ENCODE peak calls at places on chromosomes 13 and 19, in four cellular contexts. H is breast epithelium, O is coronary artery, B is WERI-Rb-1. C is an unnamed sample.

GRCh38 chr13:25384747-25385270 is 13.0 kb downstream of the ATP8A2 start:
- DNase-seq in H (no peak), O (no peak), B (no peak), C (no peak)

GRCh38 chr13:113742000-113742441 is 17.0 kb upstream of the TMEM255B start:
- DNase-seq in H (no peak), O (no peak), B (peak), C (peak)

GRCh38 chr19:37329686-37330085 is 41.2 kb upstream of the ZNF527 start:
- DNase-seq in H (no peak), O (no peak), B (peak), C (no peak)

GRCh38 chr19:10007811-10008211 is 2.5 kb downstream of the COL5A3 start:
- DNase-seq in H (no peak), O (no peak), B (no peak), C (no peak)

GRCh38 chr19:17931532-17932191 is 1.2 kb upstream of the CCDC124 start:
- DNase-seq in H (no peak), O (no peak), B (no peak), C (no peak)

GRCh38 chr19:41328157-41328817 is 18.3 kb downstream of the CCDC97 start:
- DNase-seq in H (no peak), O (no peak), B (no peak), C (peak)

GRCh38 chr13:73303858-73304257 is 245.1 kb downstream of the KLF5 start:
- DNase-seq in H (no peak), O (no peak), B (no peak), C (peak)

GRCh38 chr13:40158218-40158617 is 502.8 kb downstream of the COG6 start:
- DNase-seq in H (no peak), O (no peak), B (no peak), C (peak)

GRCh38 chr19:58166268-58166667 is 15.7 kb upstream of the ZNF329 start:
- DNase-seq in H (no peak), O (no peak), B (no peak), C (no peak)

GRCh38 chr13:95641291-95641811 is 3.2 kb downstream of the DZIP1 start:
- DNase-seq in H (no peak), O (no peak), B (no peak), C (no peak)

GRCh38 chr13:92136449-92137180 is 738.2 kb downstream of the GPC5 start:
- DNase-seq in H (no peak), O (no peak), B (no peak), C (no peak)

GRCh38 chr13:29522044-29522685 is 73.3 kb downstream of the SLC7A1 start:
- DNase-seq in H (no peak), O (no peak), B (no peak), C (no peak)

GRCh38 chr19:29260477-29261317 is 47.7 kb upstream of the UQCRFS1 start:
- DNase-seq in H (no peak), O (peak), B (peak), C (no peak)

GRCh38 chr13:37136187-37136586 is 30.7 kb upstream of the CSNK1A1L start:
- DNase-seq in H (no peak), O (no peak), B (no peak), C (no peak)

GRCh38 chr13:68810660-68811059 is 1297.0 kb upstream of the ATXN8OS start:
- DNase-seq in H (no peak), O (no peak), B (no peak), C (no peak)

GRCh38 chr13:77599351-77599750 is 63.8 kb downstream of the SCEL start:
- DNase-seq in H (no peak), O (no peak), B (peak), C (no peak)

GRCh38 chr13:41608779-41609178 is 151.4 kb downstream of the RGCC start:
- DNase-seq in H (no peak), O (no peak), B (no peak), C (no peak)

GRCh38 chr19:51422053-51422448 is 4.6 kb upstream of the SIGLEC10 start:
- DNase-seq in H (peak), O (no peak), B (peak), C (peak)

GRCh38 chr19:33143897-33144405 is 12.0 kb downstream of the WDR88 start:
- DNase-seq in H (peak), O (no peak), B (peak), C (peak)

GRCh38 chr13:53719281-53719680 is 690.7 kb downstream of the OLFM4 start:
- DNase-seq in H (no peak), O (no peak), B (no peak), C (no peak)

GRCh38 chr13:48783181-48783630 is 129.5 kb downstream of the CYSLTR2 start:
- DNase-seq in H (no peak), O (no peak), B (no peak), C (peak)

GRCh38 chr19:17615889-17616685 is 60.6 kb downstream of the COLGALT1 start:
- DNase-seq in H (no peak), O (no peak), B (no peak), C (no peak)

GRCh38 chr13:113203507-113204377 is 4.7 kb downstream of the PCID2 start:
- DNase-seq in H (no peak), O (no peak), B (no peak), C (no peak)

GRCh38 chr19:30046522-30046921 is 104.5 kb downstream of the URI1 start:
- DNase-seq in H (no peak), O (no peak), B (no peak), C (no peak)

GRCh38 chr13:31775148-31775547 is 35.8 kb downstream of the RXFP2 start:
- DNase-seq in H (no peak), O (no peak), B (no peak), C (no peak)

GRCh38 chr13:62847520-62847919 is 1431.9 kb upstream of the PCDH20 start:
- DNase-seq in H (no peak), O (no peak), B (no peak), C (no peak)

GRCh38 chr19:29653398-29653797 is 11.9 kb upstream of the PLEKHF1 start:
- DNase-seq in H (no peak), O (no peak), B (no peak), C (no peak)

GRCh38 chr13:75938811-75939525 is 302.8 kb downstream of the LMO7 start:
- DNase-seq in H (no peak), O (no peak), B (no peak), C (no peak)

GRCh38 chr19:15248106-15248505 is 15.9 kb upstream of the EPHX3 start:
- DNase-seq in H (no peak), O (peak), B (no peak), C (no peak)

GRCh38 chr13:77118134-77118533 is 91.2 kb upstream of the FBXL3 start:
- DNase-seq in H (no peak), O (no peak), B (no peak), C (no peak)

GRCh38 chr13:52411629-52412028 is 5.7 kb upstream of the THSD1 start:
- DNase-seq in H (no peak), O (no peak), B (no peak), C (peak)

GRCh38 chr13:41942462-41943094 is 18.3 kb downstream of the VWA8 start:
- DNase-seq in H (no peak), O (no peak), B (peak), C (peak)

GRCh38 chr13:24104723-24105122 is 55.8 kb upstream of the SPATA13 start:
- DNase-seq in H (no peak), O (no peak), B (no peak), C (no peak)

GRCh38 chr13:32878172-32878571 is 138.1 kb upstream of the KL start:
- DNase-seq in H (no peak), O (no peak), B (no peak), C (peak)

GRCh38 chr13:99373436-99373835 is 66.2 kb upstream of the GPR183 start:
- DNase-seq in H (no peak), O (peak), B (peak), C (no peak)

DNA sequence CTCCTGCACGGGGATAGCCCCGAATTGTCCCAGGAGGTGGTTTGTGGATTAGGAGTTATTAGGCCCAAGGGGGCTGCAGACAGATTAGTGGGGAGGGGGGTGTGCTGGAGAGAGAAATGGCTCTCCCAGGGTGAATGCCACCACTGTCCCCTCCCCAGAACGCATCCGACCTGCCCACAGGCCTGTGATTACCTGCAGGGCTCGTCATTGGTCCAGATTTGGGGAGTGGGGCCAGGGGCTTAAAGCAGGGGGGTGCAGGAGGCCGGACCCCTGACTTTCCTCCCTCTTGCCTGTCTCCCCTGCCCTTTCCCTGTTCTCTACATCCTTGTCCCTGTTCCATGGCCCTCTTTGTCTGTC is 1.2 kb downstream of the NRTN start:
- DNase-seq in H (no peak), O (no peak), B (no peak), C (no peak)
- TF ChIP-seq CTCF in H (no peak), O (peak), B (no peak), C (no peak)

DNA sequence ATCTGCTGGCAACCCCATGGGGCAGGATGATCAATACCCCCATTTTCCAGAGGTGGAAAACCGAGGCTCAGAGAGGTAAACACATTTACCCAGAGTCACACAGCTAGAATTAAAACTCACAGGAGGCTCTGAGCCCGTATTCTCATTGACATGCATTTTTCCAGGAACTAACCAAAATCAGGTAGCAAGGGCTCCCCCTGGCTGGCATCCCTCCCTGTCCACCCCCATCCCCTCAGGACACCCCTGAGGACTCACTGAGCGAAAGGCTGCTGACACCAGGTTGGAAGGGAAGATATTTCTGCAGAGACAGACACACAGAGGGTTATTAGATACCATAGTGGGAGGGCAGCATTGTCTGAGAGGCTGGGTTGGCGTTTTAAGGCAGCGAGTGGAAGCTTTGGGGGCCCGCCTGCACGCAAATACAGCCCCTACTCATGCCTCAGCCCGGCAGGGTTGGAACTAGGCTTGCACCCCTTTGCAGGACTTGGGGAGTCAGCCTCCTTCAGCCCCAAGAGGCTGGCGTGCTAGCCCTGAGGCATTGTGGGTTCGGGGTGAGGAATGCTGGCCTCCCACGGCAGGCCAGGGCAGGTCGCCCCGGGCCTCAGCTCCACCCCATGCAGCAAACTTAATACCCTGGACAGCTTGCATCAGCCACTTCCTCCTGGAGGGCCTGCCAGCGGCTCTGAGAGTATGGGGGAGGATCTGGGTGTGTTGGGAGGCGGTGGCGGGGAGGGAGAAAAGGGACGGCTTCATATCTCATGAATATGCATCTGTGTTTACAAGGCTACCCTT is 3.9 kb downstream of the SLC1A5 start:
- DNase-seq in H (peak), O (peak), B (peak), C (peak)
- TF ChIP-seq CTCF in H (no peak), O (no peak), B (no peak), C (peak)

GRCh38 chr19:55633866-55634265 is 6.9 kb upstream of the ZNF580 start:
- DNase-seq in H (no peak), O (no peak), B (no peak), C (no peak)
- TF ChIP-seq CTCF in H (no peak), O (no peak), B (no peak), C (no peak)

GRCh38 chr19:11197291-11198174 is at the start of gene KANK2:
- DNase-seq in H (peak), O (peak), B (peak), C (peak)
- TF ChIP-seq CTCF in H (no peak), O (no peak), B (peak), C (no peak)

GRCh38 chr19:39499082-39499642 is 415 bp downstream of the DLL3 start:
- DNase-seq in H (no peak), O (no peak), B (peak), C (no peak)

GRCh38 chr19:39499932-39500331 is 1.2 kb downstream of the DLL3 start:
- DNase-seq in H (no peak), O (no peak), B (no peak), C (no peak)

GRCh38 chr19:39498262-39499081 is at the start of gene DLL3:
- DNase-seq in H (no peak), O (no peak), B (peak), C (no peak)

GRCh38 chr19:39496063-39496462 is 2.7 kb upstream of the DLL3 start:
- DNase-seq in H (no peak), O (no peak), B (no peak), C (no peak)

GRCh38 chr19:39497850-39498261 is 891 bp upstream of the DLL3 start:
- DNase-seq in H (no peak), O (no peak), B (peak), C (no peak)
- TF ChIP-seq CTCF in H (no peak), O (no peak), B (peak), C (peak)

C was measured in bronchial epithelial cell.